ENCODE peak calls at places on chromosomes 11 and 22, in four cellular contexts. M is HTR-8/SVneo, O is mucosa of gallbladder, Z is fibroblast of lung. U is an unnamed sample.

GRCh38 chr11:64876226-64876750 is 2.1 kb downstream of the EHD1 start:
- DNase-seq in M (no peak), O (no peak), Z (no peak), U (no peak)

GRCh38 chr22:36724836-36725235 is 21.3 kb upstream of the CACNG2 start:
- DNase-seq in M (no peak), O (no peak), Z (no peak), U (no peak)

GRCh38 chr22:25942989-25943411 is 201.0 kb downstream of the MYO18B start:
- DNase-seq in M (no peak), O (no peak), Z (no peak), U (peak)

GRCh38 chr11:118916842-118917388 is 8.8 kb downstream of the BCL9L start:
- DNase-seq in M (no peak), O (peak), Z (peak), U (peak)

GRCh38 chr11:126698576-126698975 is 302.0 kb downstream of the KIRREL3 start:
- DNase-seq in M (no peak), O (no peak), Z (no peak), U (no peak)

GRCh38 chr11:117384045-117384444 is 56.4 kb downstream of the CEP164 start:
- DNase-seq in M (peak), O (no peak), Z (peak), U (peak)

GRCh38 chr11:641806-642370 is 4.8 kb downstream of the DRD4 start:
- DNase-seq in M (no peak), O (no peak), Z (no peak), U (no peak)

GRCh38 chr11:86047275-86047991 is 21.5 kb downstream of the PICALM start:
- DNase-seq in M (no peak), O (no peak), Z (peak), U (peak)

GRCh38 chr11:65780770-65781151 is at the start of gene AP5B1:
- DNase-seq in M (peak), O (no peak), Z (peak), U (no peak)